ENCODE peak calls at places on chromosome 9, in eight cellular contexts. N, J, B, Z, P, C, I and H are unnamed samples.

GRCh38 chr9:77374266-77374665 is 196.9 kb downstream of the VPS13A start:
- DNase-seq in N (no peak), J (no peak), B (no peak), Z (peak), P (no peak), C (peak), I (no peak), H (no peak)

GRCh38 chr9:115133649-115134048 is 15.7 kb upstream of the TNC start:
- DNase-seq in N (no peak), J (no peak), B (no peak), Z (peak), P (no peak), C (peak), I (peak), H (no peak)

GRCh38 chr9:35907732-35908483 is 1.4 kb upstream of the SPAAR start:
- DNase-seq in N (no peak), J (peak), B (no peak), Z (peak), P (no peak), C (peak), I (peak), H (peak)

GRCh38 chr9:135248721-135249120 is 161.3 kb downstream of the OLFM1 start:
- DNase-seq in N (no peak), J (no peak), B (no peak), Z (no peak), P (no peak), C (no peak), I (no peak), H (no peak)

GRCh38 chr9:124839612-124840299 is 13.5 kb upstream of the WDR38 start:
- DNase-seq in N (no peak), J (peak), B (no peak), Z (peak), P (no peak), C (peak), I (peak), H (no peak)

GRCh38 chr9:35164711-35165110 is 2.9 kb downstream of the UNC13B start:
- DNase-seq in N (peak), J (peak), B (no peak), Z (peak), P (no peak), C (peak), I (peak), H (no peak)

GRCh38 chr9:92534199-92535159 is 1.3 kb downstream of the ECM2 start:
- DNase-seq in N (peak), J (no peak), B (no peak), Z (no peak), P (no peak), C (no peak), I (peak), H (peak)

GRCh38 chr9:16726718-16727451 is 143.6 kb downstream of the BNC2 start:
- DNase-seq in N (no peak), J (peak), B (peak), Z (peak), P (peak), C (peak), I (peak), H (peak)

GRCh38 chr9:121253821-121254471 is 14.0 kb upstream of the GSN start:
- DNase-seq in N (no peak), J (no peak), B (no peak), Z (no peak), P (no peak), C (no peak), I (no peak), H (no peak)

GRCh38 chr9:133370680-133371079 is 5.2 kb downstream of the SURF4 start:
- DNase-seq in N (no peak), J (no peak), B (no peak), Z (no peak), P (no peak), C (no peak), I (no peak), H (no peak)

GRCh38 chr9:33884856-33885701 is 68.1 kb downstream of the UBE2R2 start:
- DNase-seq in N (no peak), J (peak), B (no peak), Z (peak), P (no peak), C (peak), I (peak), H (peak)

GRCh38 chr9:117120061-117120460 is 294.8 kb downstream of the ASTN2 start:
- DNase-seq in N (no peak), J (peak), B (no peak), Z (no peak), P (no peak), C (no peak), I (no peak), H (no peak)

GRCh38 chr9:3521961-3522360 is 3.8 kb downstream of the RFX3 start:
- DNase-seq in N (peak), J (no peak), B (no peak), Z (no peak), P (no peak), C (no peak), I (no peak), H (no peak)

GRCh38 chr9:121455527-121456239 is 44.0 kb downstream of the GGTA1 start:
- DNase-seq in N (peak), J (no peak), B (no peak), Z (no peak), P (no peak), C (no peak), I (no peak), H (no peak)

GRCh38 chr9:25658587-25658986 is 19.7 kb downstream of the TUSC1 start:
- DNase-seq in N (no peak), J (no peak), B (no peak), Z (no peak), P (no peak), C (no peak), I (no peak), H (no peak)

GRCh38 chr9:4902135-4902475 is 83.0 kb upstream of the JAK2 start:
- DNase-seq in N (no peak), J (no peak), B (no peak), Z (no peak), P (no peak), C (no peak), I (no peak), H (no peak)

GRCh38 chr9:126108240-126108639 is 218.4 kb upstream of the MVB12B start:
- DNase-seq in N (no peak), J (no peak), B (no peak), Z (peak), P (peak), C (peak), I (no peak), H (no peak)

GRCh38 chr9:75891277-75892167 is 1.0 kb downstream of the PCSK5 start:
- DNase-seq in N (no peak), J (no peak), B (peak), Z (peak), P (peak), C (peak), I (peak), H (peak)

GRCh38 chr9:122498883-122499288 is 11.7 kb upstream of the OR1J2 start:
- DNase-seq in N (peak), J (peak), B (no peak), Z (peak), P (no peak), C (peak), I (peak), H (peak)

GRCh38 chr9:40927260-40927631 is 201.2 kb downstream of the FOXD4L6 start:
- DNase-seq in N (no peak), J (no peak), B (no peak), Z (no peak), P (no peak), C (no peak), I (no peak), H (no peak)

GRCh38 chr9:124812401-124813016 is 35.6 kb downstream of the OLFML2A start:
- DNase-seq in N (no peak), J (peak), B (no peak), Z (peak), P (no peak), C (peak), I (peak), H (peak)

GRCh38 chr9:31776471-31776870 is 608.0 kb upstream of the ACO1 start:
- DNase-seq in N (no peak), J (no peak), B (no peak), Z (no peak), P (no peak), C (peak), I (no peak), H (peak)

GRCh38 chr9:90896231-90896630 is 94.6 kb downstream of the SYK start:
- DNase-seq in N (no peak), J (no peak), B (no peak), Z (no peak), P (no peak), C (no peak), I (no peak), H (no peak)

GRCh38 chr9:105973811-105974407 is 279.6 kb downstream of the TMEM38B start:
- DNase-seq in N (no peak), J (no peak), B (no peak), Z (peak), P (no peak), C (no peak), I (no peak), H (no peak)

GRCh38 chr9:90393355-90394152 is 249.1 kb downstream of the DIRAS2 start:
- DNase-seq in N (no peak), J (no peak), B (no peak), Z (no peak), P (no peak), C (no peak), I (no peak), H (no peak)

GRCh38 chr9:83582026-83582425 is 40.9 kb upstream of the IDNK start:
- DNase-seq in N (no peak), J (peak), B (no peak), Z (peak), P (no peak), C (peak), I (peak), H (no peak)

GRCh38 chr9:103991001-103991400 is 103.1 kb upstream of the SMC2 start:
- DNase-seq in N (no peak), J (no peak), B (no peak), Z (no peak), P (no peak), C (no peak), I (no peak), H (no peak)

GRCh38 chr9:104258289-104259045 is 164.4 kb downstream of the SMC2 start:
- DNase-seq in N (no peak), J (no peak), B (no peak), Z (no peak), P (no peak), C (no peak), I (no peak), H (no peak)

GRCh38 chr9:136079916-136080246 is 15.2 kb downstream of the NACC2 start:
- DNase-seq in N (no peak), J (no peak), B (no peak), Z (no peak), P (no peak), C (no peak), I (no peak), H (no peak)

GRCh38 chr9:121242219-121242954 is 25.6 kb upstream of the GSN start:
- DNase-seq in N (no peak), J (no peak), B (no peak), Z (peak), P (no peak), C (peak), I (peak), H (no peak)

GRCh38 chr9:113577525-113578261 is 114.2 kb downstream of the RGS3 start:
- DNase-seq in N (no peak), J (peak), B (no peak), Z (no peak), P (no peak), C (peak), I (peak), H (no peak)

DNA sequence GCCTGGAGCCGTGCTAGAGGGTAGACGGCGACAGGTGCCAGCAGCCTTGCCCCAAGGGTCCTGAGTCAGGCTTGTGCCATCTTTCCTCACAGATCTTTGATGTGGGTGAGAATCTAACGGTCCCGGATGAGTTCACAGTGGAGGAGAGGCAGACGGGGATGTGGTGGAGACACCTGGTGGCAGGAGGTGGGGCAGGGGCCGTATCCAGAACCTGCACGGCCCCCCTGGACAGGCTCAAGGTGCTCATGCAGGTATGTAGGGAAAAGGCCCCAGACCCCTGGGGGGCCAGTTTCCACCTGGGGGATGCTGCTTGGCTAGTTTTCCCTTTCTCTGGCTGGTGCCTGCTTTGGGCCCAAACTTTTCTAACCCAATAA is 24.0 kb downstream of the PTGES2 start:
- DNase-seq in N (no peak), J (no peak), B (no peak), Z (no peak), P (no peak), C (no peak), I (no peak), H (no peak)
- TF ChIP-seq CTCF in N (no peak), J (peak), B (no peak), Z (peak), P (peak), C (no peak), I (no peak), H (peak)

DNA sequence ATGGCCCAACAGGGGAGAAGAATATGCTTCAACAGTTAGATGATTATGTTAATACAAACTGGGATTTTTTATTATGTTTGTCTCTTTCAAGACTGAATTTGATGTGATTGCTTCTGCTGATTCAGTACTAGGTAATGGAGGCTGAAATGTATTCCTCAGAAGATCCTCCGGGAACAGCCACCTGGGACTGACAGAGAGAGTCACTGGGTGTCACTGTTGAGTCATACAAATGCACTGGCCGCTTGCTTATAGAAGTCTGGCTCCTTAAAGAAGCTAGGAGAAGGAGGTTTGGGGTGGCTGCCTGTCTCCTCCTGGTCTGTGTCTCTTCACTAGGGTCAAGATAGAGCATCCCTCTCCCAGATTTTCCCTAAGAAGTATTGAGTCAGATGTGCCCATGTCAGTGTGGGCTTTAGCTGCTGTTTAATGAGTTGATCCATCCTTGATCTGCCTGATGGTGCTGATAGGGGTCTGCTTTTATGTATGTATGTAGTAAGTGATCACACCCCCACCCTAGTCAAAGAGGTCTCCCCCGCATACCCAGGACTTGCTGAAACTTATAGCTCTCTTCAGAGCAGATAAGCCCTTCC is 773.4 kb downstream of the BRINP1 start:
- DNase-seq in N (peak), J (peak), B (no peak), Z (peak), P (no peak), C (peak), I (peak), H (peak)
- TF ChIP-seq CTCF in N (peak), J (no peak), B (no peak), Z (no peak), P (peak), C (peak), I (peak), H (peak)

DNA sequence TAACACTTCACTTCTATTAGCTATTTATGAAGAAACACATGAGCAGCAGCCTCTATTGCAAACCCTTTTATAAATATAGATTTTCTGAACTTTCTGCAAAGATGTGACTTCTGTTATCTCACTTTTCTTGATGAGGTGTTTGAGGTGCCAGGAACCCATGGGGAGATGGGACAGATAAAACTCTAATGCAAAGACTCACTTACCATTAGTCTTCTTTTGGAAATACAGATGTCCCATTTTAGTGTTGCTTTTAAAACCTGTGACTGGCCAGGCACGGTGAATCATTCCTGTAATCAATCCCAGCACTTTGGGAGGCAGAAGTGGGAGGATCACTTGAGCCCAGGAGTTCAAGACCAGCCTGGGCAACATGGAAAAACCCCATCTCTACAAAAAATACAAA is 171.3 kb upstream of the GAS1 start:
- DNase-seq in N (no peak), J (no peak), B (no peak), Z (no peak), P (no peak), C (peak), I (no peak), H (no peak)
- TF ChIP-seq CTCF in N (no peak), J (no peak), B (no peak), Z (no peak), P (no peak), C (no peak), I (no peak), H (no peak)

DNA sequence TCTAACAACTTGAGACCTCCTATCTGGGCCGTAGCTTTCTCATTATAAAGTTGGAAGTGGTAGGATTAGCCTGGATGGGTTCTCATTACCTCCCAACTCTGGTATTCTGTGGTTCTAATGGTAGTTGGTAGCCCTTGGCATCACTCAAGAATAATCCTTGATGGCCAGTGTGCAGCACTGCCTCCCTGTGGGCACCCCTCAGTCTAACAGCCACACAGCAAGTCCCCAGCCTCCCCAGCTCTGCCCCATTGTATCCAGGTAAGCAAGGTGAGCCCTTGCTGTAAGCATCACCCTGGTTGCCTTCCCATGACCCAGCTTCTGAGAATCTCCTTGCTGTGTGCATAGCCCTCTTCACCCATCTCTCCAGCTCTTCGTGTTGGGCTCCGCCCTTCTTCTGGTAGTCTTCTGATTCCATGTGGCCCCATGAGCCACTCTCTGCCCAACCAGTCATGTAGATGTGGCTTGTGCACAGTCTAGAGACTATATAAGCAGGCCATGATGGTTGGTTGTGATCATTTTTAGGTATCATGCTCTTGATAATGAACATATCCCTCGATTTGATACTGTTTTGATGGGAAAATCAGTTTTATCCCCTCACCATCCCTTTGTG is 57.6 kb upstream of the GRHPR start:
- DNase-seq in N (peak), J (peak), B (no peak), Z (no peak), P (no peak), C (no peak), I (no peak), H (no peak)
- TF ChIP-seq CTCF in N (peak), J (no peak), B (no peak), Z (no peak), P (no peak), C (peak), I (no peak), H (peak)

GRCh38 chr9:99889120-99889519 is 17.3 kb upstream of the STX17 start:
- DNase-seq in N (peak), J (no peak), B (no peak), Z (no peak), P (no peak), C (no peak), I (no peak), H (no peak)
- TF ChIP-seq CTCF in N (peak), J (no peak), B (no peak), Z (no peak), P (no peak), C (no peak), I (no peak), H (no peak)

GRCh38 chr9:131010482-131011273 is 1.7 kb downstream of the LAMC3 start:
- DNase-seq in N (no peak), J (no peak), B (no peak), Z (no peak), P (no peak), C (no peak), I (no peak), H (no peak)

GRCh38 chr9:131011274-131012022 is 2.5 kb downstream of the LAMC3 start:
- DNase-seq in N (no peak), J (no peak), B (no peak), Z (no peak), P (no peak), C (no peak), I (no peak), H (no peak)

GRCh38 chr9:131008086-131008485 is 888 bp upstream of the LAMC3 start:
- DNase-seq in N (no peak), J (no peak), B (no peak), Z (no peak), P (no peak), C (no peak), I (no peak), H (no peak)

GRCh38 chr9:131008563-131008908 is 438 bp upstream of the LAMC3 start:
- DNase-seq in N (no peak), J (no peak), B (no peak), Z (no peak), P (no peak), C (no peak), I (no peak), H (no peak)

GRCh38 chr9:131008909-131009618 is at the start of gene LAMC3:
- DNase-seq in N (no peak), J (peak), B (no peak), Z (peak), P (no peak), C (peak), I (no peak), H (peak)
- TF ChIP-seq CTCF in N (no peak), J (peak), B (no peak), Z (peak), P (peak), C (peak), I (peak), H (peak)

DNA sequence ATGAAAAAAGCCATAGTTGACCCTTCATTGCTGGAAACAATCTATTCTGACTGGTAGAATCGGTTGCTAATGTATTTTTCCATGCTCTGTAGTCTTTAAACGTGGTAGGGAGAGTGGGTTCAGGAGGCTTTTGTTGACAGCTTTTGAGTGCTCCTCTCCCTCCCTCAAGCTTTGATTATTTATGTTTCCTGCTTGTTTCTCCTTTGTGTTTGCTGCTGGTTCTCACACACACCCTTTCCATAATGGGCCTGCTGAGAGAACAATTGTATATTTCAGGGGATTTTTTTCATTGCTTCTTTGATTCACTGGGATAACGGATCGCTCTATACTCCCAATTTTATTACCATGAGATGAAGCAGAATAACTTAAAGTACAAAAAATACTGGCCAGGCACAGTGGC is 66.7 kb downstream of the USP20 start:
- DNase-seq in N (no peak), J (no peak), B (no peak), Z (no peak), P (no peak), C (no peak), I (no peak), H (no peak)
- TF ChIP-seq CTCF in N (no peak), J (no peak), B (no peak), Z (no peak), P (no peak), C (no peak), I (no peak), H (no peak)

GRCh38 chr9:96222132-96222531 is 79.8 kb downstream of the HSD17B3 start:
- DNase-seq in N (no peak), J (peak), B (no peak), Z (peak), P (no peak), C (no peak), I (peak), H (peak)
- TF ChIP-seq CTCF in N (peak), J (peak), B (no peak), Z (peak), P (peak), C (peak), I (peak), H (peak)

DNA sequence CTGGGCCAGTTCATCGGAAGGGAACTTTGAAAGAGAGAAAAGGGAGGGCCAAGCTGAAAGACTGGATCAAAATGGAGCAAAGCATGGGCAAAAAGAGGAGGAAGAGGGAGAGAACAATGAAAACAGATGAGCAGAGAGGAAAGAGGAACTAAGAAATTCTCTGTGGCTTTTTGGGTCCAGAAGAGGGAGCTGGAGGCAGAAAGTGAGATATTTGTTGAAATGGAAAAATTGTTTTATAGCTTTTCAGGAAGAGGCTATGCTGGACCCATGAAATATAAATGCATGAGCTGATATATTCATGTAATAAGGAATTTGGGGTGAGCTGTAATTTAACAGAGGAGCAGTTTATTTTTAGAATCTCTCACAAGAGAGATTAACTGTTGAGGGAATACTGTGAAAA is 457.3 kb downstream of the DMAC1 start:
- DNase-seq in N (peak), J (no peak), B (no peak), Z (peak), P (no peak), C (peak), I (peak), H (no peak)
- TF ChIP-seq CTCF in N (no peak), J (no peak), B (no peak), Z (peak), P (no peak), C (peak), I (peak), H (peak)